ENCODE peak calls at places on chromosomes 3 and 15, in seven cellular contexts. O is AG09309; N is bronchial epithelial cell; I is glomerular endothelial cell; Z is activated CD4-positive, alpha-beta T cell treated with anti-CD3 and anti-CD28 coated beads for 4 hours; B is left colon; T is IMR-90. W is an unnamed sample.

GRCh38 chr3:52118156-52118875 is 35.9 kb downstream of the POC1A start:
- DNase-seq in O (no peak), N (no peak), I (no peak), Z (no peak), B (no peak), T (no peak), W (no peak)

GRCh38 chr3:140760324-140761075 is 82.6 kb downstream of the TRIM42 start:
- DNase-seq in O (no peak), N (no peak), I (no peak), Z (no peak), B (no peak), T (no peak), W (no peak)

GRCh38 chr15:60844431-60845174 is 365.7 kb upstream of the ICE2 start:
- DNase-seq in O (no peak), N (no peak), I (no peak), Z (peak), B (no peak), T (no peak), W (no peak)

GRCh38 chr15:98801234-98801561 is 152.9 kb downstream of the IGF1R start:
- DNase-seq in O (no peak), N (no peak), I (no peak), Z (no peak), B (no peak), T (no peak), W (no peak)

GRCh38 chr15:67193223-67194009 is 61.0 kb downstream of the AAGAB start:
- DNase-seq in O (no peak), N (no peak), I (no peak), Z (no peak), B (no peak), T (peak), W (peak)

GRCh38 chr3:82595530-82595929 is 834.1 kb upstream of the GBE1 start:
- DNase-seq in O (no peak), N (no peak), I (no peak), Z (no peak), B (no peak), T (no peak), W (no peak)

GRCh38 chr15:91047545-91048199 is 25.3 kb upstream of the VPS33B start:
- DNase-seq in O (no peak), N (no peak), I (no peak), Z (no peak), B (no peak), T (no peak), W (peak)

GRCh38 chr3:128226186-128226725 is 73.0 kb downstream of the EEFSEC start:
- DNase-seq in O (no peak), N (no peak), I (no peak), Z (no peak), B (no peak), T (no peak), W (no peak)

GRCh38 chr3:44326035-44326434 is 12.5 kb upstream of the TCAIM start:
- DNase-seq in O (no peak), N (peak), I (no peak), Z (no peak), B (no peak), T (peak), W (peak)

GRCh38 chr15:60797444-60798040 is 318.6 kb upstream of the ICE2 start:
- DNase-seq in O (no peak), N (no peak), I (no peak), Z (no peak), B (no peak), T (no peak), W (peak)

GRCh38 chr3:128572013-128572412 is 78.6 kb downstream of the RPN1 start:
- DNase-seq in O (no peak), N (no peak), I (no peak), Z (no peak), B (no peak), T (no peak), W (no peak)

GRCh38 chr3:165788531-165788930 is 48.7 kb downstream of the BCHE start:
- DNase-seq in O (no peak), N (no peak), I (no peak), Z (no peak), B (no peak), T (no peak), W (no peak)

GRCh38 chr3:150319900-150320299 is 88.2 kb upstream of the TSC22D2 start:
- DNase-seq in O (peak), N (peak), I (no peak), Z (no peak), B (no peak), T (peak), W (peak)

GRCh38 chr3:51610708-51611107 is 60.3 kb upstream of the TEX264 start:
- DNase-seq in O (no peak), N (no peak), I (no peak), Z (no peak), B (no peak), T (no peak), W (peak)

GRCh38 chr3:151789853-151790463 is 24.0 kb upstream of the AADAC start:
- DNase-seq in O (no peak), N (no peak), I (no peak), Z (no peak), B (no peak), T (no peak), W (peak)

GRCh38 chr15:90560229-90560771 is 30.6 kb downstream of the CRTC3 start:
- DNase-seq in O (peak), N (no peak), I (no peak), Z (no peak), B (peak), T (peak), W (peak)

GRCh38 chr15:57772223-57772957 is 65.9 kb downstream of the POLR2M start:
- DNase-seq in O (no peak), N (peak), I (no peak), Z (no peak), B (no peak), T (peak), W (peak)

GRCh38 chr3:2774485-2774884 is 335.7 kb downstream of the IL5RA start:
- DNase-seq in O (no peak), N (no peak), I (no peak), Z (no peak), B (no peak), T (no peak), W (no peak)

GRCh38 chr3:52404391-52404790 is 40.5 kb downstream of the SEMA3G start:
- DNase-seq in O (no peak), N (no peak), I (no peak), Z (no peak), B (no peak), T (no peak), W (no peak)

GRCh38 chr15:101803209-101803608 is at the start of gene OR4F6:
- DNase-seq in O (no peak), N (no peak), I (no peak), Z (no peak), B (no peak), T (no peak), W (no peak)

GRCh38 chr3:78497692-78498091 is 1270.1 kb downstream of the ROBO1 start:
- DNase-seq in O (peak), N (peak), I (no peak), Z (no peak), B (no peak), T (no peak), W (no peak)

GRCh38 chr3:13644341-13645082 is 95.6 kb downstream of the FBLN2 start:
- DNase-seq in O (peak), N (peak), I (no peak), Z (no peak), B (no peak), T (peak), W (peak)